ENCODE peak calls at places on chromosomes 7 and 10, in eight cellular contexts. J is IMR-90, M is body of pancreas, H is endothelial cell of umbilical vein, C is heart left ventricle, G is Peyer's patch, N is ovary, V is spleen. R is an unnamed sample.
A peak's percentile ranks its signal among the peaks of the same experiment; 100 is the strongest.

GRCh38 chr10:86293323-86293840 is 73.2 kb downstream of the GRID1 start:
- DNase-seq in J (no peak), M (no peak), H (no peak), C (no peak), G (no peak), N (no peak), V (no peak), R (no peak)

GRCh38 chr10:110400173-110400947 is 95.6 kb upstream of the SMNDC1 start:
- DNase-seq in J (peak; percentile 63), M (no peak), H (no peak), C (no peak), G (no peak), N (no peak), V (no peak), R (no peak)

GRCh38 chr7:124033093-124033806 is 383 bp upstream of the TMEM229A start:
- DNase-seq in J (no peak), M (peak; percentile 65), H (no peak), C (peak; percentile 59), G (no peak), N (peak; percentile 29), V (no peak), R (no peak)

GRCh38 chr10:70982443-70982842 is 94.1 kb upstream of the PCBD1 start:
- DNase-seq in J (no peak), M (no peak), H (no peak), C (no peak), G (no peak), N (no peak), V (peak; percentile 33), R (no peak)

GRCh38 chr7:46999866-47000265 is 582.0 kb downstream of the TNS3 start:
- DNase-seq in J (no peak), M (no peak), H (no peak), C (no peak), G (no peak), N (no peak), V (no peak), R (no peak)

GRCh38 chr7:6276911-6277408 is 4.5 kb upstream of the CYTH3 start:
- DNase-seq in J (no peak), M (no peak), H (no peak), C (no peak), G (no peak), N (no peak), V (peak; percentile 22), R (no peak)

GRCh38 chr7:95772298-95772770 is at the start of gene DYNC1I1:
- DNase-seq in J (peak; percentile 19), M (peak; percentile 73), H (peak; percentile 61), C (peak; percentile 89), G (peak; percentile 16), N (peak; percentile 78), V (peak; percentile 85), R (peak; percentile 12)

GRCh38 chr10:59176241-59177030 is at the start of gene PHYHIPL:
- DNase-seq in J (no peak), M (peak; percentile 69), H (no peak), C (peak; percentile 58), G (no peak), N (peak; percentile 25), V (peak; percentile 59), R (no peak)

GRCh38 chr10:7480742-7481381 is 70.0 kb upstream of the SFMBT2 start:
- DNase-seq in J (no peak), M (peak; percentile 31), H (no peak), C (no peak), G (peak; percentile 79), N (no peak), V (peak; percentile 82), R (no peak)

GRCh38 chr10:115059301-115059898 is 33.8 kb upstream of the ATRNL1 start:
- DNase-seq in J (no peak), M (no peak), H (no peak), C (no peak), G (no peak), N (no peak), V (no peak), R (no peak)

GRCh38 chr10:122363311-122363710 is 11.2 kb upstream of the PLEKHA1 start:
- DNase-seq in J (no peak), M (no peak), H (no peak), C (no peak), G (no peak), N (no peak), V (no peak), R (no peak)

GRCh38 chr7:132436121-132436520 is 140.1 kb downstream of the PLXNA4 start:
- DNase-seq in J (no peak), M (peak; percentile 15), H (no peak), C (no peak), G (no peak), N (no peak), V (peak; percentile 40), R (no peak)

GRCh38 chr7:105462765-105463164 is 59.3 kb downstream of the PUS7 start:
- DNase-seq in J (no peak), M (no peak), H (no peak), C (no peak), G (no peak), N (no peak), V (no peak), R (no peak)

GRCh38 chr10:110481948-110482347 is 15.8 kb upstream of the DUSP5 start:
- DNase-seq in J (no peak), M (no peak), H (no peak), C (no peak), G (no peak), N (no peak), V (no peak), R (no peak)

GRCh38 chr7:66950763-66951162 is 29.7 kb downstream of the TMEM248 start:
- DNase-seq in J (peak; percentile 15), M (no peak), H (peak; percentile 7), C (no peak), G (no peak), N (no peak), V (peak; percentile 19), R (no peak)

GRCh38 chr10:113751116-113751728 is at the start of gene PLEKHS1:
- DNase-seq in J (no peak), M (no peak), H (no peak), C (no peak), G (no peak), N (no peak), V (no peak), R (no peak)

GRCh38 chr10:68153473-68154210 is 44.4 kb downstream of the MYPN start:
- DNase-seq in J (peak; percentile 99), M (peak; percentile 62), H (peak; percentile 94), C (no peak), G (no peak), N (no peak), V (no peak), R (no peak)

GRCh38 chr7:35909870-35910357 is 109.1 kb downstream of the SEPTIN7 start:
- DNase-seq in J (no peak), M (no peak), H (no peak), C (no peak), G (no peak), N (no peak), V (no peak), R (no peak)

GRCh38 chr10:48598936-48599829 is 5.7 kb downstream of the ARHGAP22 start:
- DNase-seq in J (no peak), M (no peak), H (no peak), C (no peak), G (no peak), N (no peak), V (no peak), R (no peak)

GRCh38 chr10:125344573-125345121 is 184.3 kb upstream of the CTBP2 start:
- DNase-seq in J (no peak), M (peak; percentile 51), H (no peak), C (no peak), G (no peak), N (no peak), V (no peak), R (no peak)

GRCh38 chr7:112112822-112113255 is 93.4 kb downstream of the DOCK4 start:
- DNase-seq in J (peak; percentile 54), M (peak; percentile 60), H (peak; percentile 60), C (no peak), G (no peak), N (peak; percentile 30), V (no peak), R (no peak)

GRCh38 chr10:21888959-21889358 is 114.6 kb downstream of the DNAJC1 start:
- DNase-seq in J (no peak), M (no peak), H (no peak), C (no peak), G (no peak), N (no peak), V (no peak), R (no peak)
- TF ChIP-seq POLR2A in J (no peak), M (no peak), H (no peak), C (no peak), G (no peak), N (no peak), V (no peak), R (no peak)

GRCh38 chr7:34158754-34159153 is 253.4 kb downstream of the BMPER start:
- DNase-seq in J (peak; percentile 15), M (no peak), H (no peak), C (no peak), G (no peak), N (no peak), V (no peak), R (peak; percentile 52)
- TF ChIP-seq CTCF in J (peak; percentile 15), M (peak; percentile 8), H (no peak), C (no peak), G (no peak), N (no peak), V (no peak), R (peak; percentile 32)

GRCh38 chr7:151209588-151209987 is 700 bp downstream of the H2BK1 start:
- DNase-seq in J (no peak), M (no peak), H (no peak), C (no peak), G (no peak), N (no peak), V (peak; percentile 33), R (no peak)
- TF ChIP-seq POLR2A in J (no peak), M (no peak), H (no peak), C (no peak), G (no peak), N (no peak), V (no peak), R (no peak)

GRCh38 chr7:65225422-65226006 is 148.1 kb upstream of the ZNF92 start:
- DNase-seq in J (no peak), M (no peak), H (no peak), C (no peak), G (no peak), N (no peak), V (no peak), R (no peak)
- TF ChIP-seq CTCF in J (no peak), M (no peak), H (no peak), C (no peak), G (no peak), N (no peak), V (no peak), R (no peak)

GRCh38 chr10:43408710-43409384 is at the start of gene HNRNPF:
- DNase-seq in J (peak; percentile 93), M (peak; percentile 93), H (peak; percentile 97), C (peak; percentile 98), G (peak; percentile 90), N (peak; percentile 95), V (peak; percentile 98), R (peak; percentile 93)
- TF ChIP-seq POLR2A in J (peak; percentile 92), M (peak; percentile 85), H (no peak), C (peak; percentile 91), G (peak; percentile 91), N (peak; percentile 99), V (peak; percentile 70), R (peak; percentile 97)

DNA sequence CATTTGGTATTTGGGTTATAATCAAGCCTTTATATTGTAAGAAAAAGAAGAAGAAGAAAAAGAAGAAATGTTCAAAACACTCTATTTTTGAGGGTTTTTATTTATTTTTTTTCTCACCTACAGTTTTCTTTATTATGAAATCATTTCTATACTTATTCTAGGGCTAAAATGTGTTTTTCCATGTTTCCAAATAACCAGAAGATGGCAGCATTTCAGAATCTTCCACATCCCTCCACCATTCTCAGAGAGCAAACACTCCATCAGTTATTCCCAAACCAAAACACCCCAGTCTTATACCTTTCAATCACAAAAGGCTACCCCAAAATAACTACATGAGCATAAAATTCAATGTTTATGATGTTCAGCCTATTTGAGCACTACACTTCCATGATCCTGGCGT is 38.7 kb upstream of the PPP1R17 start:
- DNase-seq in J (peak; percentile 1), M (no peak), H (no peak), C (no peak), G (no peak), N (no peak), V (no peak), R (no peak)
- TF ChIP-seq CTCF in J (peak; percentile 27), M (peak; percentile 5), H (peak; percentile 13), C (peak; percentile 36), G (no peak), N (no peak), V (no peak), R (no peak)